ENCODE peak calls at places on chromosome 3, in eight cellular contexts. V is glutamatergic neuron, T is endothelial cell, Q is cardiac fibroblast, N is pancreas, Z is Caco-2, G is cardiac muscle cell, W is fibroblast of pulmonary artery. J is an unnamed sample.

GRCh38 chr3:27681249-27681748 is 40.8 kb downstream of the EOMES start:
- DNase-seq in V (no peak), T (peak), Z (peak), G (peak), W (peak), N (peak), Q (peak), J (peak)

GRCh38 chr3:13536832-13537231 is 12.1 kb upstream of the FBLN2 start:
- DNase-seq in G (peak), Z (no peak), T (peak), W (peak), N (no peak), Q (peak), V (peak), J (no peak)

GRCh38 chr3:49353022-49353421 is 5.1 kb downstream of the GPX1 start:
- DNase-seq in Z (no peak), V (no peak), N (no peak), T (no peak), Q (no peak), W (no peak), G (no peak), J (no peak)

GRCh38 chr3:58492385-58492970 is 582 bp downstream of the KCTD6 start:
- DNase-seq in W (no peak), Z (peak), Q (no peak), N (no peak), V (no peak), G (no peak), T (peak), J (no peak)

GRCh38 chr3:125123906-125124305 is 68.1 kb upstream of the HEG1 start:
- DNase-seq in W (peak), N (no peak), Q (peak), G (peak), V (no peak), T (no peak), Z (no peak), J (peak)

GRCh38 chr3:187587012-187587544 is 83.1 kb downstream of the SST start:
- DNase-seq in Z (no peak), Q (no peak), W (no peak), N (no peak), T (no peak), G (no peak), V (no peak), J (no peak)

GRCh38 chr3:42632146-42632545 is 21.4 kb upstream of the ZBTB47 start:
- DNase-seq in V (no peak), Q (no peak), Z (no peak), N (no peak), W (peak), T (no peak), G (no peak), J (peak)

GRCh38 chr3:146067048-146067447 is 93.9 kb downstream of the PLOD2 start:
- DNase-seq in N (no peak), T (no peak), W (peak), V (no peak), Q (peak), Z (no peak), G (peak), J (peak)

GRCh38 chr3:9727041-9727595 is 4.4 kb upstream of the BRPF1 start:
- DNase-seq in Q (no peak), V (peak), T (peak), G (no peak), N (no peak), Z (peak), W (no peak), J (no peak)

GRCh38 chr3:176914764-176915163 is 282.5 kb downstream of the TBL1XR1 start:
- DNase-seq in N (peak), Q (peak), W (peak), Z (no peak), V (no peak), G (peak), T (no peak), J (no peak)

DNA sequence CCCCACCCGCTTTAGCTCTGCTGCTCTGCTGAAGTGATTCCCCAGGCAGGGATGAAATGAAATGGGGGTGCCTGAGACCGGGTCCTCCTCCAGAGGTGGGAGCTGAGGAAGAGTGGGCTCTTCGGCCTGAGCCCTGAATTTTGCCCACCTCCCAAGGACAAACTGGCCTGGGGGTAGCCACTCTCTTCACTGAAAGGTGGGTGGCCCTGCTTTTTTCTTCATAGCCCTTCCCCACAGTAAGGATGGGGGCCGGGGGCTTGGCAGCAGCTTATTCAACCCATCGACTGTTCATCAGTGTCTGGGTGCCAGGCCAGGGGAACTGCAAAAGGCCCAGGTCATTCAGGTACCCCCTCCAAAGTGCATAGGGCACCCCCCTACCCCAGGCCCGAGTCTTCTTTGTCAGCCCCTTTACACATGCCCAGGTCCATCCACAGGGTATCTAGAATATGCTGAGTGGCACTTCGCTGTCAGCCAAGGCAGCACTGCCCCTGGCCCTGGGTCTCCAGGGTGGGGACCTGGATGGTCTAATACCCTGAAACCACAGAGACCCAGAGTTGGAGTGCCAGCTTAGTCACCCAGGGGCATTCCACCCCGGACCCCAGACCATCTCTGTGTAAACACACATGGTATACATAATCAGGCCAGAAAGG is 7.9 kb downstream of the SCN5A start:
- DNase-seq in Z (no peak), N (no peak), T (no peak), W (no peak), Q (no peak), V (no peak), G (no peak), J (no peak)
- TF ChIP-seq CTCF in Z (no peak), N (no peak), T (no peak), W (no peak), Q (no peak), V (no peak), G (no peak), J (no peak)

DNA sequence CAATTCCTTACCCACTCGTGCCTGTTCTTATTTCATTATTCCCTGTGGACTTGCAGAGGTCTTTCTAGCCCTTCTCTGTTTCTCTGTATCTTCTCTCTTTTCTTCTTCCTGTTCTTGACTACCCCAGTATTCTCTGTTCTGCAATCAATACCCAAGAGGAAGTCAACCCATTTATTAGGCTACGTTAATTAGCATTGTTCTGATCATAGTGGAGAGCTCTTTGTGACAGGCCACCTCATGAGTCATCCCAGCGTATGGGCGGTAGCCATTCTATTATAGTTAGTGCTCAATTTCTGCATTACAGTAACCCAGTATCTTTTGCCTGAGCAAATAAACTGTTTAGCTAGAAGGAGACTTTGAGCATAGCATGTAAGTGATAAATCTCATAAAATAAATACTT is 259.5 kb upstream of the GRM7 start:
- DNase-seq in T (no peak), Q (no peak), W (no peak), N (no peak), Z (no peak), V (no peak), G (no peak), J (no peak)
- TF ChIP-seq CTCF in T (no peak), Q (no peak), W (no peak), N (no peak), Z (no peak), V (no peak), G (no peak), J (no peak)

GRCh38 chr3:123880998-123881561 is 3.1 kb downstream of the MYLK start:
- DNase-seq in V (peak), N (no peak), G (peak), Z (peak), W (peak), Q (peak), T (peak), J (peak)
- TF ChIP-seq CTCF in V (peak), N (no peak), G (peak), Z (peak), W (peak), Q (peak), T (peak), J (peak)

DNA sequence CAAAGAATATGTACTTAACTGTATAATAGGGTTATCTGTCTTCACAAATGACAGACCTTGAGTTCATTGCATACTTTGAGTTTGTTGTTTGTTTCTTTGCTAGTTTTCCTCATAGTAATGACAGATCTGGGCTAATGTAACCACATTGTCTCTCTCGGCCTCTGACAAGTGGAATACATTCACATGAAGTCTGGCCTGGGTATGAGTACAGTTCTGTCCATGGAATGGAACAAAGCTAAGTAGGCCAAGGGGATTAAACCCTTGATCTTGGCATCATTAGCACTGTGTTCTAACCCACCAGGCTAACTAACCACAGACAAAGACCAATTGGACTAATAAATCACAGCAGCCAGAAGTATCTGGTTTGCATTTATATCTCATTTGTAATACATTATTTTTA is 7.6 kb upstream of the VGLL3 start:
- DNase-seq in Z (no peak), T (no peak), G (no peak), N (no peak), Q (no peak), V (no peak), W (no peak), J (no peak)
- TF ChIP-seq CTCF in Z (no peak), T (no peak), G (no peak), N (no peak), Q (no peak), V (no peak), W (no peak), J (no peak)

GRCh38 chr3:16994842-16995535 is 110.2 kb downstream of the PLCL2 start:
- DNase-seq in G (no peak), W (no peak), T (no peak), Z (no peak), V (no peak), Q (no peak), N (no peak), J (no peak)

GRCh38 chr3:17003457-17003856 is 118.7 kb downstream of the PLCL2 start:
- DNase-seq in W (no peak), N (no peak), Q (no peak), G (no peak), T (no peak), Z (no peak), V (no peak), J (no peak)

GRCh38 chr3:16998236-16998923 is 113.6 kb downstream of the PLCL2 start:
- DNase-seq in Z (no peak), N (no peak), W (peak), V (no peak), Q (peak), G (peak), T (no peak), J (no peak)

DNA sequence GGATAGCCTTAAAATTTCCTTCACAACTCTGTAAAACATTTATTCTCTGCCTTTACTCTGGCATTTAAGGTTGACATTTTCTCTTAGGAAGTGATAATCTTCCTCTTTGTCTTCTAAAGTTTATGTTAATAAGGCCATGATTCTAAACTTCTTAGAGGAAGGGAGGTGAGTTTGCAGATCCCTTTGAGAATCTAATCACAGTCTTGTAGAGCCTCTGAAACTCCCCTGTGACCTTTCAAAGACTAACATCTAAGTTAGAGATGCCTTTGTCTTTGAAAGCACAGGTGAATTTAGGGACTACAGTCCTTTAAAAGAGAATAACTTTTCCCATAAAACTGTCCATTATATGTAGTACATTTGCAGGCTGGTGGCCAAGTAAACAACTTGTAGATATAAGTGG is 115.1 kb downstream of the PLCL2 start:
- DNase-seq in W (no peak), G (no peak), Q (no peak), Z (no peak), T (no peak), V (no peak), N (no peak), J (no peak)
- TF ChIP-seq CTCF in W (no peak), G (no peak), Q (no peak), Z (no peak), T (no peak), V (no peak), N (no peak), J (no peak)